ENCODE peak calls at places on chromosomes 7 and 10, in six cellular contexts. M is A549, B is endothelial cell of umbilical vein, Y is HepG2, W is H1, S is K562. Q is an unnamed sample.
A peak's percentile ranks its signal among the peaks of the same experiment; 100 is the strongest.

GRCh38 chr10:30028006-30028441 is 31.4 kb downstream of the JCAD start:
- DNase-seq in M (no peak), B (peak; percentile 98), Y (no peak), W (no peak), S (no peak), Q (no peak)

GRCh38 chr10:99534939-99535763 is 2.4 kb downstream of the NKX2-3 start:
- DNase-seq in M (no peak), B (no peak), Y (no peak), W (peak; percentile 70), S (no peak), Q (peak; percentile 54)

GRCh38 chr7:24786941-24787340 is 29.7 kb upstream of the GSDME start:
- DNase-seq in M (peak; percentile 65), B (peak; percentile 72), Y (no peak), W (no peak), S (no peak), Q (no peak)

GRCh38 chr7:55369427-55369826 is 4.3 kb downstream of the LANCL2 start:
- DNase-seq in M (no peak), B (peak; percentile 87), Y (no peak), W (no peak), S (no peak), Q (no peak)

GRCh38 chr7:138713191-138713590 is 12.0 kb upstream of the SVOPL start:
- DNase-seq in M (no peak), B (no peak), Y (no peak), W (no peak), S (no peak), Q (no peak)

GRCh38 chr10:35341521-35341920 is 5.2 kb downstream of the CCNY start:
- DNase-seq in M (no peak), B (no peak), Y (no peak), W (no peak), S (no peak), Q (no peak)

GRCh38 chr7:114921636-114922150 is at the start of gene MDFIC:
- DNase-seq in M (peak; percentile 71), B (peak; percentile 11), Y (no peak), W (no peak), S (no peak), Q (peak; percentile 70)

GRCh38 chr10:13891542-13892431 is 305.0 kb downstream of the PRPF18 start:
- DNase-seq in M (no peak), B (peak; percentile 43), Y (no peak), W (peak; percentile 67), S (peak; percentile 11), Q (peak; percentile 40)

GRCh38 chr7:30330134-30331111 is 46.0 kb downstream of the ZNRF2 start:
- DNase-seq in M (no peak), B (no peak), Y (no peak), W (no peak), S (no peak), Q (no peak)

GRCh38 chr10:77939561-77940001 is 13.0 kb upstream of the DLG5 start:
- DNase-seq in M (no peak), B (no peak), Y (no peak), W (no peak), S (no peak), Q (no peak)

GRCh38 chr10:30705625-30706149 is 76.1 kb upstream of the LYZL2 start:
- DNase-seq in M (no peak), B (no peak), Y (no peak), W (no peak), S (no peak), Q (no peak)

GRCh38 chr7:140961117-140961516 is 36.4 kb upstream of the BRAF start:
- DNase-seq in M (no peak), B (no peak), Y (no peak), W (no peak), S (no peak), Q (no peak)

GRCh38 chr7:67618569-67619543 is 622.2 kb downstream of the TYW1 start:
- DNase-seq in M (no peak), B (no peak), Y (no peak), W (peak; percentile 54), S (no peak), Q (peak; percentile 53)

GRCh38 chr10:113356794-113357687 is 195.8 kb upstream of the HABP2 start:
- DNase-seq in M (no peak), B (no peak), Y (no peak), W (no peak), S (no peak), Q (no peak)

GRCh38 chr10:21452203-21452602 is 73.3 kb downstream of the SKIDA1 start:
- DNase-seq in M (no peak), B (no peak), Y (no peak), W (no peak), S (no peak), Q (no peak)

GRCh38 chr10:70430489-70431445 is 10.7 kb downstream of the NODAL start:
- DNase-seq in M (no peak), B (no peak), Y (peak; percentile 80), W (no peak), S (no peak), Q (peak; percentile 33)

GRCh38 chr7:142685877-142686508 is 63.3 kb upstream of the PRSS1 start:
- DNase-seq in M (no peak), B (no peak), Y (no peak), W (no peak), S (no peak), Q (no peak)

GRCh38 chr10:100009283-100009792 is 409 bp downstream of the DNMBP start:
- DNase-seq in M (peak; percentile 64), B (peak; percentile 44), Y (peak; percentile 18), W (no peak), S (no peak), Q (no peak)

GRCh38 chr7:131164025-131164899 is 163.4 kb upstream of the MKLN1 start:
- DNase-seq in M (peak; percentile 86), B (peak; percentile 11), Y (no peak), W (peak; percentile 32), S (no peak), Q (no peak)

GRCh38 chr7:17370901-17371550 is 72.6 kb downstream of the AHR start:
- DNase-seq in M (peak; percentile 24), B (peak; percentile 46), Y (no peak), W (no peak), S (no peak), Q (no peak)
- TF ChIP-seq JUN in M (no peak), B (no peak), Y (no peak), W (no peak), S (no peak), Q (no peak)

GRCh38 chr7:64874562-64875250 is 28.4 kb upstream of the ZNF273 start:
- DNase-seq in M (no peak), B (no peak), Y (no peak), W (peak; percentile 27), S (no peak), Q (no peak)

GRCh38 chr7:64875258-64875657 is 27.8 kb upstream of the ZNF273 start:
- DNase-seq in M (no peak), B (no peak), Y (no peak), W (peak; percentile 23), S (no peak), Q (no peak)

GRCh38 chr7:64872809-64873500 is 30.1 kb upstream of the ZNF273 start:
- DNase-seq in M (no peak), B (no peak), Y (no peak), W (no peak), S (no peak), Q (no peak)

GRCh38 chr7:64873517-64873916 is 29.6 kb upstream of the ZNF273 start:
- DNase-seq in M (no peak), B (no peak), Y (no peak), W (no peak), S (no peak), Q (no peak)

DNA sequence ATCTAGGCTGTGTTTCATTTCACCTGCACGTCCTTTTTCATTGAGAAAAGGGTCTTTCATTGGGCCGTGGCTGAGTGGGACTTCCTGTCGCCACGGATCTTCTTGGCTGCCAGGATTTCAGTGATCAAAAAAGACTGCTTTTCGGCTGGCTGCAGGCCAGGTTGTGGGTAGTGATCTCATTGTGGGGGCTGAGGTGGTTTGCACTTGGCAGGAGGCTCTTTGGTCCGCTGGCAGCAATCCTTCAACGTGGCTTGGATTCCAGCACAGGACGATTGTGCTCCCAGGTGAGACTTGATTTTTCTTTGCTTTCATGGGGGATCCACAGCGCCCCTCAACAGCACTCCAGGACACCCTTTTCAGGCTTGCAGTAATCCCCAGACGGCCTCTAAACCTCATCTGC is 29.0 kb upstream of the ZNF273 start:
- DNase-seq in M (no peak), B (no peak), Y (no peak), W (no peak), S (no peak), Q (no peak)
- TF ChIP-seq JUN in M (no peak), B (no peak), Y (no peak), W (no peak), S (no peak), Q (no peak)

DNA sequence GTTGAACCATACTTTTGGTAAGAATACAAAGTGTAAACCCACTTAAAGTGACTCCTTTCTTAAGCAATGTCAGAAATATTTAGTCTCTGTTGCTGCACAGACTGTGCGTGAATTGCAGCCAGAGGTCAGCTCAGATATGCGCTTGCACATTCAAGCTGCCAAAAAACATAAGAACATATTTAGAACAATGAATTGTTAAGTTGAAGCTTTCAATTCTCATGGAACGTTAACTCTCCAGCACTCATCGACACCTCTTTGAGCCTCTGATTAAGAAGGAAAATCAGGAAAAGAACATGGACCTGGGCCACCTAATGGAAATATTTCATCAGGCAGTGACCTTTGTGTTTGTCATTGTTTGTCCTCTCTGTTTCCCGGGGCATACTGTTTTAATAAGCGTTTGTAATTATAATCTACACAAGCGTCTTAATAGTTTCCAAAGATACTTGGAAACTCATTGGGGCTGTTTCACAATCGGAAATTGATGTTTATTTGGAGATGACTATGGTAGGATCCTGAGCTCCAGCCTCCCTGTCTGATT is 193.0 kb upstream of the CELF2 start:
- DNase-seq in M (no peak), B (peak; percentile 94), Y (no peak), W (no peak), S (no peak), Q (no peak)
- TF ChIP-seq JUN in M (no peak), B (peak; percentile 23), Y (no peak), W (no peak), S (no peak), Q (no peak)

DNA sequence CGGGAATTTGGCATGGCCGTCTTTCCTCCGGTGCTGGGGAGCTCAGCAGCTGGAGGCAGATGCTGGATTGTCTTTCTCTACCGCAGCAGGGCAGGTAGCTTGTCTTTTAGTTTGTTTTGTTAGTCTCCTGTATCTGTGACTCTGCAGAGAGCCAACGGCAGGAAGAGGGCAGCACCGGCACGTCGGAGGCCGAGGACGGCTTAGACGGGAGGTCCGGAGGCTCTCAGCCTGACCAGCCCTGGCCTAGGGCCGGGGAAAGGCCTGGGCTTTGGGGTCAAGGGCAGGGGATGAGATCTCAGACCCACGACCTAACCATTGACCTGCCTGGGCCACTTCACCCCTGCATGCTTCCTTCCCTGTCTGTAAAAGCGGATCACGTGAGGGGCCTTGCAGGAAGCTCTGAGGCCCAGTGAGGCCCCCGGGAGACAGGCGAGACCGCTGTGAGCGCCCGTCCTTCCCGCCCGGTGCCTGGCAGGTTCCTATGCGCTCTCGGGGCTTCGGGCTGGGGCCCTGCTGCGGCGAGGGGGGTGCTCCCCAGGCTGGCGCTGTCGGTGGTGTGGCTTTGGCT is 72.7 kb downstream of the LHPP start:
- DNase-seq in M (no peak), B (no peak), Y (no peak), W (no peak), S (no peak), Q (peak; percentile 45)
- TF ChIP-seq JUN in M (no peak), B (no peak), Y (no peak), W (no peak), S (no peak), Q (no peak)

Q was measured in WTC11.